ENCODE peak calls at places on chromosomes 7 and 10, in five cellular contexts. One of them, this sample, is unnamed. For H3K36me3, the result is how much of the 10 kb centered on the place peaks cover.

GRCh38 chr10:21534611-21535493 is 820 bp downstream of the MLLT10 start:
- DNase-seq in prostate gland: peak
- DNase-seq in PC-9: peak
- DNase-seq in tibial nerve: peak
- DNase-seq in MM.1S: peak
- DNase-seq in this sample: no peak

GRCh38 chr7:21580073-21580521 is 37.3 kb downstream of the DNAH11 start:
- DNase-seq in prostate gland: peak
- DNase-seq in PC-9: no peak
- DNase-seq in tibial nerve: no peak
- DNase-seq in MM.1S: peak
- DNase-seq in this sample: no peak

GRCh38 chr7:65809982-65810288 is 62.9 kb upstream of the VKORC1L1 start:
- DNase-seq in prostate gland: no peak
- DNase-seq in PC-9: no peak
- DNase-seq in tibial nerve: no peak
- DNase-seq in MM.1S: no peak
- DNase-seq in this sample: no peak

GRCh38 chr7:1494447-1494846 is 9.7 kb downstream of the INTS1 start:
- DNase-seq in prostate gland: no peak
- DNase-seq in PC-9: no peak
- DNase-seq in tibial nerve: no peak
- DNase-seq in MM.1S: no peak
- DNase-seq in this sample: no peak

GRCh38 chr10:127449491-127449890 is 99.6 kb upstream of the NPS start:
- DNase-seq in prostate gland: no peak
- DNase-seq in PC-9: no peak
- DNase-seq in tibial nerve: no peak
- DNase-seq in MM.1S: no peak
- DNase-seq in this sample: no peak

GRCh38 chr10:109871476-109871875 is 51.8 kb downstream of the XPNPEP1 start:
- DNase-seq in prostate gland: no peak
- DNase-seq in PC-9: no peak
- DNase-seq in tibial nerve: no peak
- DNase-seq in MM.1S: no peak
- DNase-seq in this sample: peak

GRCh38 chr10:10492420-10492819 is 525.3 kb upstream of the CELF2 start:
- DNase-seq in prostate gland: no peak
- DNase-seq in PC-9: no peak
- DNase-seq in tibial nerve: no peak
- DNase-seq in MM.1S: no peak
- DNase-seq in this sample: no peak

GRCh38 chr7:31695856-31696255 is 8.8 kb downstream of the PPP1R17 start:
- DNase-seq in prostate gland: no peak
- DNase-seq in PC-9: no peak
- DNase-seq in tibial nerve: no peak
- DNase-seq in MM.1S: no peak
- DNase-seq in this sample: no peak

GRCh38 chr10:28326516-28327493 is 23.9 kb upstream of the MPP7 start:
- DNase-seq in prostate gland: peak
- DNase-seq in PC-9: no peak
- DNase-seq in tibial nerve: peak
- DNase-seq in MM.1S: no peak
- DNase-seq in this sample: peak

GRCh38 chr10:101771380-101771779 is 4.5 kb downstream of the FGF8 start:
- DNase-seq in prostate gland: no peak
- DNase-seq in PC-9: no peak
- DNase-seq in tibial nerve: no peak
- DNase-seq in MM.1S: no peak
- DNase-seq in this sample: no peak

GRCh38 chr10:4596951-4597350 is 229.1 kb upstream of the AKR1E2 start:
- DNase-seq in prostate gland: no peak
- DNase-seq in PC-9: no peak
- DNase-seq in tibial nerve: no peak
- DNase-seq in MM.1S: no peak
- DNase-seq in this sample: no peak

GRCh38 chr10:131667047-131667446 is 233.8 kb upstream of the PPP2R2D start:
- DNase-seq in prostate gland: no peak
- DNase-seq in PC-9: no peak
- DNase-seq in tibial nerve: no peak
- DNase-seq in MM.1S: no peak
- DNase-seq in this sample: no peak

GRCh38 chr7:77989981-77990566 is 191.5 kb downstream of the PHTF2 start:
- DNase-seq in prostate gland: no peak
- DNase-seq in PC-9: peak
- DNase-seq in tibial nerve: no peak
- DNase-seq in MM.1S: no peak
- DNase-seq in this sample: no peak

GRCh38 chr10:118818621-118819221 is 64.0 kb upstream of the CACUL1 start:
- DNase-seq in prostate gland: no peak
- DNase-seq in PC-9: no peak
- DNase-seq in tibial nerve: no peak
- DNase-seq in MM.1S: no peak
- DNase-seq in this sample: no peak

GRCh38 chr10:99828464-99828863 is 46.0 kb downstream of the ABCC2 start:
- DNase-seq in prostate gland: no peak
- DNase-seq in PC-9: no peak
- DNase-seq in tibial nerve: no peak
- DNase-seq in MM.1S: peak
- DNase-seq in this sample: no peak

DNA sequence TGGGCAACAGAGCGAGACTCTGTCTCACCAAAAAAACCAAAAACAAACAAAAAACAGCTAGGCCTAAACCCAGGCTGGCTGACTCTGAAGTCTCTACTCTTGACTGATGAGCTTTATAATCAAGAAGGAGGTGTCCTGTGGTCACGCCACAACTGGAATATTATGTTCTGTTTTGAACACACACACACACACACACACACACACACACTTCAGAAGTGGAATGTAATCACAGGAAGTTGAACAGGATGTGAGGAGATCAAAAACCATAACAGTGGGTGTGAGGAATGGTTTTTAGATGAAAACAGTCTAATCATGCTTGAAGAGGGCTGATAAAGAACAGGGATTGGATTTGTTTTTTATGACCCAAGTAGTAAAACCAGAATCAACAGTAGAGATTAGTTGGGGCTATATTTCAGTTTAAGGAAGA is 51.1 kb upstream of the IL6 start:
- DNase-seq in prostate gland: no peak
- DNase-seq in PC-9: no peak
- DNase-seq in tibial nerve: no peak
- DNase-seq in MM.1S: no peak
- DNase-seq in this sample: no peak
- TF ChIP-seq CTCF in prostate gland: no peak
- TF ChIP-seq CTCF in PC-9: no peak
- TF ChIP-seq CTCF in tibial nerve: no peak
- TF ChIP-seq CTCF in MM.1S: no peak
- TF ChIP-seq CTCF in this sample: no peak

DNA sequence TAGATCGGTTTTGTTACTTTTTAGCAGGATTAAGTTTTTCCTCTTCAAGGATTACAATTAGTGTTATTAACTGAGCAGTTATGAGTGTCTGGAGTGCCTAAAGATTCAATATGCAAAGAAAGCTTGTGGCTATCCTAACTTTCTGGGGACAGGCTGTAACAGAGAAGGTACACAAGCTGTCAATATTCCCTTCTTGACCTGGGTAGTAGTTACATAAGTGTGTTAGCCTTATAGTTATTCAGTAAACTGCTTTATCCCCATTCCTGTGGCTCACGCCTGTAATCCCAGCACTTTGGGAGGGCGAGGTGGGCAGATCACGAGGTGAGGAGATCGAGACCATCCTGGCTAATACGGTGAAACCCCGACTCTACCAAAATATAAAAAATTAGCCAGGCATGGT is 31.6 kb downstream of the ATAD1 start:
- DNase-seq in prostate gland: no peak
- DNase-seq in PC-9: no peak
- DNase-seq in tibial nerve: no peak
- DNase-seq in MM.1S: no peak
- DNase-seq in this sample: no peak
- H3K36me3 ChIP-seq in prostate gland: under half
- H3K36me3 ChIP-seq in PC-9: under half
- H3K36me3 ChIP-seq in tibial nerve: under half
- H3K36me3 ChIP-seq in MM.1S: under half
- H3K36me3 ChIP-seq in this sample: under half

GRCh38 chr10:133186416-133187090 is 26.5 kb downstream of the KNDC1 start:
- DNase-seq in prostate gland: no peak
- DNase-seq in PC-9: no peak
- DNase-seq in tibial nerve: no peak
- DNase-seq in MM.1S: no peak
- DNase-seq in this sample: no peak

GRCh38 chr10:133184591-133185244 is 24.7 kb downstream of the KNDC1 start:
- DNase-seq in prostate gland: no peak
- DNase-seq in PC-9: no peak
- DNase-seq in tibial nerve: no peak
- DNase-seq in MM.1S: no peak
- DNase-seq in this sample: no peak

GRCh38 chr10:133183646-133184378 is 23.8 kb downstream of the KNDC1 start:
- DNase-seq in prostate gland: no peak
- DNase-seq in PC-9: no peak
- DNase-seq in tibial nerve: no peak
- DNase-seq in MM.1S: no peak
- DNase-seq in this sample: no peak

GRCh38 chr10:133185916-133186315 is 25.9 kb downstream of the KNDC1 start:
- DNase-seq in prostate gland: no peak
- DNase-seq in PC-9: no peak
- DNase-seq in tibial nerve: no peak
- DNase-seq in MM.1S: no peak
- DNase-seq in this sample: no peak

GRCh38 chr10:133185421-133185820 is 25.4 kb downstream of the KNDC1 start:
- DNase-seq in prostate gland: no peak
- DNase-seq in PC-9: no peak
- DNase-seq in tibial nerve: no peak
- DNase-seq in MM.1S: no peak
- DNase-seq in this sample: no peak
- TF ChIP-seq CTCF in prostate gland: no peak
- TF ChIP-seq CTCF in PC-9: no peak
- TF ChIP-seq CTCF in tibial nerve: no peak
- TF ChIP-seq CTCF in MM.1S: no peak
- TF ChIP-seq CTCF in this sample: no peak

GRCh38 chr7:76328390-76328789 is 25.9 kb downstream of the HSPB1 start:
- DNase-seq in prostate gland: no peak
- DNase-seq in PC-9: no peak
- DNase-seq in tibial nerve: no peak
- DNase-seq in MM.1S: no peak
- DNase-seq in this sample: no peak
- H3K36me3 ChIP-seq in prostate gland: under half
- H3K36me3 ChIP-seq in PC-9: under half
- H3K36me3 ChIP-seq in tibial nerve: under half
- H3K36me3 ChIP-seq in MM.1S: under half
- H3K36me3 ChIP-seq in this sample: under half

GRCh38 chr10:48444861-48445841 is 138.7 kb downstream of the MAPK8 start:
- DNase-seq in prostate gland: no peak
- DNase-seq in PC-9: peak
- DNase-seq in tibial nerve: no peak
- DNase-seq in MM.1S: no peak
- DNase-seq in this sample: no peak
- TF ChIP-seq CTCF in prostate gland: no peak
- TF ChIP-seq CTCF in PC-9: no peak
- TF ChIP-seq CTCF in tibial nerve: no peak
- TF ChIP-seq CTCF in MM.1S: no peak
- TF ChIP-seq CTCF in this sample: no peak

DNA sequence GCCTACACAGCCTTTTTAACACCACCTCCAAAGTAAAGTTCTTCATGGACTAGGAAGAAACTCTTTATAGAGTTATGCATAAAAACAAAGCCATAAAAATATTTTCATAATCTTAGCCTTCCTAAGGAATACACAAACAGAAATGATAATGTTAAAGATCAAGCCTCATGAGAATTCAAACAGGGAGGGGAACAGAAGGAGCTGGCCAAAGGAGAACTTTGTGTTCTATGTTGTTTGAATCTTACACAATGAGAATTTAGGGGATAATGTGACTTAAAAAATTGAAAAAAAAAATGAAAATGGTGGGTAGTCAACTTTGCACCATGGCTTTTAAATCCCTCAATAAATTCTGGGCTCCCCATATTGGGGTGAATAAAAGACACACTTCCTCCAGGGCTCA is 9.1 kb upstream of the PILRB start:
- DNase-seq in prostate gland: no peak
- DNase-seq in PC-9: no peak
- DNase-seq in tibial nerve: no peak
- DNase-seq in MM.1S: no peak
- DNase-seq in this sample: no peak
- H3K36me3 ChIP-seq in prostate gland: under half
- H3K36me3 ChIP-seq in PC-9: under half
- H3K36me3 ChIP-seq in tibial nerve: under half
- H3K36me3 ChIP-seq in MM.1S: under half
- H3K36me3 ChIP-seq in this sample: half or more

GRCh38 chr7:151059362-151060112 is at the start of gene SLC4A2:
- DNase-seq in prostate gland: peak
- DNase-seq in PC-9: peak
- DNase-seq in tibial nerve: peak
- DNase-seq in MM.1S: peak
- DNase-seq in this sample: no peak
- TF ChIP-seq CTCF in prostate gland: peak
- TF ChIP-seq CTCF in PC-9: peak
- TF ChIP-seq CTCF in tibial nerve: peak
- TF ChIP-seq CTCF in MM.1S: peak
- TF ChIP-seq CTCF in this sample: peak

DNA sequence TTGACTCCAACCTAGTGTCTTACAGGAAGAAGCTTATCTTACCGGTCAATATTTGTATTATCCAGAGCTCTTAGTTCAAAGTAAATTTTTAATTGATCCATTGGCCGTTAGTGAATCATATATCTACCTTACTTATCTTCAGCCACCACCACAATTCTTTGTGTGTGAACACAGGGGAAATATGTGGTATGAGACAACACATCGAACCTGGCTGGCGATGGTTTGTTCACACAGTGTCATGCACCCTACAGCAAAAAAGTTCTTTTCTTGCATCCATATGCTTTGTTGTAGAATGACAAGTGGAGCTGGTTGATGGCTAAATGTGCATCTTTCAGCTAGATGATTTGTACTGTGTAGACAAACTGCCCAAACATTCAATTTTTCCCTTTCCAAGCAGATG is 65.8 kb downstream of the ARID5B start:
- DNase-seq in prostate gland: no peak
- DNase-seq in PC-9: no peak
- DNase-seq in tibial nerve: no peak
- DNase-seq in MM.1S: no peak
- DNase-seq in this sample: no peak
- H3K36me3 ChIP-seq in prostate gland: under half
- H3K36me3 ChIP-seq in PC-9: under half
- H3K36me3 ChIP-seq in tibial nerve: under half
- H3K36me3 ChIP-seq in MM.1S: under half
- H3K36me3 ChIP-seq in this sample: under half

GRCh38 chr10:47268696-47269095 is 31.3 kb upstream of the GDF10 start:
- DNase-seq in prostate gland: no peak
- DNase-seq in PC-9: no peak
- DNase-seq in tibial nerve: no peak
- DNase-seq in MM.1S: no peak
- DNase-seq in this sample: no peak

GRCh38 chr10:47264797-47265281 is 35.2 kb upstream of the GDF10 start:
- DNase-seq in prostate gland: no peak
- DNase-seq in PC-9: no peak
- DNase-seq in tibial nerve: no peak
- DNase-seq in MM.1S: no peak
- DNase-seq in this sample: peak

GRCh38 chr10:47266602-47267001 is 33.4 kb upstream of the GDF10 start:
- DNase-seq in prostate gland: no peak
- DNase-seq in PC-9: no peak
- DNase-seq in tibial nerve: no peak
- DNase-seq in MM.1S: no peak
- DNase-seq in this sample: peak

GRCh38 chr10:47269294-47269693 is 30.7 kb upstream of the GDF10 start:
- DNase-seq in prostate gland: no peak
- DNase-seq in PC-9: no peak
- DNase-seq in tibial nerve: no peak
- DNase-seq in MM.1S: no peak
- DNase-seq in this sample: no peak
- TF ChIP-seq CTCF in prostate gland: no peak
- TF ChIP-seq CTCF in PC-9: no peak
- TF ChIP-seq CTCF in tibial nerve: no peak
- TF ChIP-seq CTCF in MM.1S: no peak
- TF ChIP-seq CTCF in this sample: no peak